ENCODE peak calls at places on chromosomes 5 and 9, in four cellular contexts. C is OCI-LY7, A is GM23338, Y is neural progenitor cell. U is an unnamed sample. For H4K20me1, the result is how much of the 10 kb centered on the place peaks cover.

GRCh38 chr5:137689306-137689705 is 46.6 kb downstream of the KLHL3 start:
- DNase-seq in C (no peak), A (no peak), Y (no peak), U (no peak)

GRCh38 chr9:136814725-136815421 is 7.1 kb downstream of the RABL6 start:
- DNase-seq in C (no peak), A (no peak), Y (no peak), U (no peak)

GRCh38 chr5:123916331-123917121 is 404.5 kb downstream of the CSNK1G3 start:
- DNase-seq in C (no peak), A (no peak), Y (no peak), U (peak)

GRCh38 chr5:115948013-115948605 is 14.2 kb upstream of the LVRN start:
- DNase-seq in C (no peak), A (no peak), Y (no peak), U (no peak)

GRCh38 chr9:77177894-77178794 is 810 bp downstream of the VPS13A start:
- DNase-seq in C (peak), A (peak), Y (peak), U (peak)

GRCh38 chr5:67512758-67513157 is 316.2 kb upstream of the CD180 start:
- DNase-seq in C (no peak), A (no peak), Y (no peak), U (no peak)

GRCh38 chr9:84504360-84504759 is 163.8 kb upstream of the SLC28A3 start:
- DNase-seq in C (no peak), A (no peak), Y (no peak), U (no peak)

GRCh38 chr9:101691657-101692056 is 46.8 kb downstream of the GRIN3A start:
- DNase-seq in C (no peak), A (no peak), Y (no peak), U (no peak)

GRCh38 chr5:135829681-135830383 is 4.6 kb upstream of the SLC25A48 start:
- DNase-seq in C (peak), A (peak), Y (peak), U (peak)

GRCh38 chr9:34457266-34458012 is 931 bp downstream of the FAM219A start:
- DNase-seq in C (peak), A (peak), Y (peak), U (peak)

GRCh38 chr5:168995024-168995423 is 305.9 kb downstream of the SLIT3 start:
- DNase-seq in C (no peak), A (no peak), Y (no peak), U (no peak)
- H3K4me3 ChIP-seq in C (no peak), A (no peak), Y (no peak), U (no peak)

DNA sequence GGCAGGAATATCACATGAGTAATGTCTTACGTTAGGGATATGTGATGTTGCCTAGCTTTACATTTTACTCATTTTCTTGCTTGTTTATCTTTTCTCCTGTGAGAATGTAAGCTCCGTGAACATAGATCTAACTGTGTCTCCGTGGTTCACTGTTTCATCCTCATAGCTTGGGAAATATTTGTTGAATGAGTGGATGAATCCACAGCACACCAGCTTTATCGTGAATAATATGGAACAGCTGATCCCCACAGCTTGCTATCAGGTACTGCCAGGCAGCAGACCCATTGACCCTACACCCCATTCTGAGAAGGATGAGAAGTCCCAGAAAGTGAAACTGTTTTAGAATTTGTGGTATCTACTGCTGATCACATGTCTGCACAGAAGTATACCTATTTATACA is 106.8 kb upstream of the FBN2 start:
- DNase-seq in C (no peak), A (no peak), Y (no peak), U (peak)
- H2AFZ ChIP-seq in C (no peak), A (no peak), Y (no peak), U (peak)

DNA sequence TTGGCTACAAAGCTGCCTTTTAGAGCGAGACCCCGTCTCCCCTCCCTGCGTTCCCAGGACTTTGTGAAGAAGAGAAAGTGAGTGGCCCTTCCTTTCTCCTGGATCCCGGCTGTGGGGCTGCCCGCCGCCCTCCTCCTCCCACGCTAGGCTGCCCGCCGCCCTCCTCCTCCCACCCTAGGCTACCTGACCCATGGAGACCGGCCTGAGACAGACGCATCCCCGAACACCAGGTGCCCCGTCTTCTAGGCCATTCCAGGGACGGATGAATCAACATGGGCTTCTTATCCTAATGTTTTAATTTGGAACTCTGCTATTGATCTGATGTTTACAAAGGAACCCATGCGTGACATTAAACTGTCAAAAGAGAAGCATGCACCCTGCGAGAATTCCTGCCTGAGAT is 117.3 kb upstream of the LPCAT1 start:
- DNase-seq in C (no peak), A (no peak), Y (no peak), U (peak)
- H4K20me1 ChIP-seq in C (under half), A (under half), Y (under half), U (under half)

DNA sequence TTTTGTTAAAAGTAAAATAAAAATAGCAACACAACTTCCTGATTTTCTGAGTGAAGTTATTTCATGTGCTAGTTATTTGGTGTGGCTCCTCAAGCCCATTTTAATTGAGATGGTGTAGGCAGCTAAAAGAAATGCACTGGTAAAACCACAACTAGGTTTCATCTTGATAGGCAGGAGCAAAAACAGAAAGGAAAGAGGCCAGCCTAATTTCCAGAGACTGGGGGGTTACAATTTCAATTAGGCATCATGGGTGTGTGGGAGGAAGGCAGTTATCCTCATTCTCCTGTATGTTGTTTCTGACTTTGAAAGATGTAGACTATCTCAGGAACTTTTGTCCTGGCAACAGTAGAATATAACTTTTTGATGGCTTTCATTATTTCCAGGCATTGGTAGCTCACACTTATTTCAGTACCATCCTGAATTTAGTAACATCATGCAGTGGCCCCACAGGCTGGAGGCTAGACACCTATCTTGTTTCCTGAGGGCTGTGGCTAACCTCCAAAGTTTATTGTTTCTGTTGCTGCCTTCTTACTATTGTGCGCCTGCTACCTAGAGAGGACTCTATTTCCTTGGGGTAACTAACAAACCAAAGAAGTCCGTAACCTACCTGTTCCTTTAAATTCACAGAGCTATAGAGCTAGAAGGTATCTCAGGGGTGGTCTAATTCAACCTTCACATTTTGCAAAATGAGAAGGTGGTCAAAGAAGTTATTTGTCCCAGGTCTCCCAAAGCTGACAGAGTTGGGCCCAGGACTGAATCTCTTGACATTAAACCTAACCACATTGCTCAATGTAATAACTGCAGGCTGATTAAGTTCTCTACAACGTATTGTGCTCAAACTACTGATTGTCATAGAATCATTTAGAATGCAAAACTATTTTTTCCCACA is 42.4 kb downstream of the FYB1 start:
- DNase-seq in C (no peak), A (no peak), Y (no peak), U (no peak)
- H3K4me3 ChIP-seq in C (no peak), A (no peak), Y (no peak), U (no peak)

DNA sequence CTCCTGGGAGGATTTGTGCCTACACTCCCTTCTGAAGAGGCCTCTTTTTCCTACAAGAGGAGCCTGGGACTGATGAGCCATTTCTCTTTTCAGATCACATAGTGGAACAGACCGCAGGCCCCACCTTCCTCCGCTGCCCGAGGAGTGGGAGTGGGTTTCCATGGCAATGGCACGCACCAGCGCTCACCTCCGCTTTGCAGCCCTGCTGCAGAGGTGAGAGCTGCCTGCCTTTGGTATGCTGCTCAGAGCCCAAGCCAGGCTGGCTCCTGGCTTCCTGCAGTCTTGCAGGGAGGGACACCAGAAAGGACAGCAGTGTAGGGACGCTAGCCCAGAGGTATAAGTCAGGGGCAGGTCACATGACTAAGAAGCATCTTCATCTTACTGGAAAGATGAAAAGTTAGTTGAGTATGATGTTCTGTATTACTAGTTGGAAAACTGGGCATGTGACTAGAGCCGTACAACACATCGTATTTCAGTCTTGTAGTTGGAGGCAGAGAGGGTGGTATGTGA is 12.4 kb downstream of the PTTG1 start:
- DNase-seq in C (peak), A (peak), Y (peak), U (no peak)
- H2AFZ ChIP-seq in C (peak), A (no peak), Y (no peak), U (no peak)

GRCh38 chr5:149422429-149423286 is 43.6 kb upstream of the IL17B start:
- DNase-seq in C (no peak), A (peak), Y (peak), U (peak)

GRCh38 chr5:149419532-149420485 is 40.7 kb upstream of the IL17B start:
- DNase-seq in C (no peak), A (no peak), Y (no peak), U (peak)

GRCh38 chr5:149420509-149421371 is 41.6 kb upstream of the IL17B start:
- DNase-seq in C (no peak), A (no peak), Y (peak), U (peak)

GRCh38 chr5:149421834-149422233 is 42.7 kb upstream of the IL17B start:
- DNase-seq in C (no peak), A (no peak), Y (no peak), U (peak)

GRCh38 chr5:149421372-149421685 is 42.2 kb upstream of the IL17B start:
- DNase-seq in C (no peak), A (no peak), Y (no peak), U (no peak)
- H4K20me1 ChIP-seq in C (under half), A (under half), Y (under half), U (half or more)

U was measured in osteoblast.